ENCODE peak calls at places on chromosomes 3 and 15, in six cellular contexts. One of them, this sample, is unnamed.
A peak's percentile ranks its signal among the peaks of the same experiment; 100 is the strongest.

GRCh38 chr3:149576071-149576564 is 81.7 kb downstream of the WWTR1 start:
- DNase-seq in activated T-cell treated with anti-CD3 and anti-CD28 coated beads, Interleukin-2, amount 50 U/mL, for 4 hours: no peak
- DNase-seq in GM23248: peak; percentile 97
- DNase-seq in CD4-positive, alpha-beta memory T cell: no peak
- DNase-seq in BJ: peak; percentile 90
- DNase-seq in breast epithelium: no peak
- DNase-seq in this sample: no peak

GRCh38 chr3:184284696-184285095 is 8.9 kb downstream of the ECE2 start:
- DNase-seq in BJ: no peak
- DNase-seq in activated T-cell treated with anti-CD3 and anti-CD28 coated beads, Interleukin-2, amount 50 U/mL, for 4 hours: no peak
- DNase-seq in GM23248: peak; percentile 79
- DNase-seq in CD4-positive, alpha-beta memory T cell: no peak
- DNase-seq in breast epithelium: no peak
- DNase-seq in this sample: no peak

GRCh38 chr15:63440756-63441155 is 59.1 kb upstream of the CA12 start:
- DNase-seq in BJ: no peak
- DNase-seq in GM23248: no peak
- DNase-seq in CD4-positive, alpha-beta memory T cell: peak; percentile 41
- DNase-seq in activated T-cell treated with anti-CD3 and anti-CD28 coated beads, Interleukin-2, amount 50 U/mL, for 4 hours: no peak
- DNase-seq in breast epithelium: no peak
- DNase-seq in this sample: no peak

GRCh38 chr3:143763568-143764162 is 84.6 kb downstream of the SLC9A9 start:
- DNase-seq in GM23248: peak; percentile 58
- DNase-seq in activated T-cell treated with anti-CD3 and anti-CD28 coated beads, Interleukin-2, amount 50 U/mL, for 4 hours: no peak
- DNase-seq in breast epithelium: no peak
- DNase-seq in CD4-positive, alpha-beta memory T cell: no peak
- DNase-seq in BJ: no peak
- DNase-seq in this sample: no peak

GRCh38 chr3:25428003-25428861 is at the start of gene RARB:
- DNase-seq in activated T-cell treated with anti-CD3 and anti-CD28 coated beads, Interleukin-2, amount 50 U/mL, for 4 hours: no peak
- DNase-seq in breast epithelium: peak; percentile 64
- DNase-seq in BJ: peak; percentile 81
- DNase-seq in GM23248: peak; percentile 86
- DNase-seq in CD4-positive, alpha-beta memory T cell: no peak
- DNase-seq in this sample: peak; percentile 79

GRCh38 chr3:119973276-119973675 is 121.0 kb downstream of the GSK3B start:
- DNase-seq in CD4-positive, alpha-beta memory T cell: no peak
- DNase-seq in activated T-cell treated with anti-CD3 and anti-CD28 coated beads, Interleukin-2, amount 50 U/mL, for 4 hours: no peak
- DNase-seq in GM23248: no peak
- DNase-seq in BJ: no peak
- DNase-seq in breast epithelium: no peak
- DNase-seq in this sample: no peak

GRCh38 chr15:39747326-39747725 is 35.3 kb downstream of the FSIP1 start:
- DNase-seq in GM23248: peak; percentile 81
- DNase-seq in activated T-cell treated with anti-CD3 and anti-CD28 coated beads, Interleukin-2, amount 50 U/mL, for 4 hours: no peak
- DNase-seq in breast epithelium: no peak
- DNase-seq in CD4-positive, alpha-beta memory T cell: no peak
- DNase-seq in BJ: no peak
- DNase-seq in this sample: no peak

GRCh38 chr3:107236661-107237375 is 140.4 kb upstream of the CCDC54 start:
- DNase-seq in breast epithelium: no peak
- DNase-seq in BJ: no peak
- DNase-seq in activated T-cell treated with anti-CD3 and anti-CD28 coated beads, Interleukin-2, amount 50 U/mL, for 4 hours: no peak
- DNase-seq in CD4-positive, alpha-beta memory T cell: no peak
- DNase-seq in GM23248: no peak
- DNase-seq in this sample: no peak

GRCh38 chr3:166472015-166472414 is 634.8 kb upstream of the BCHE start:
- DNase-seq in activated T-cell treated with anti-CD3 and anti-CD28 coated beads, Interleukin-2, amount 50 U/mL, for 4 hours: no peak
- DNase-seq in CD4-positive, alpha-beta memory T cell: no peak
- DNase-seq in BJ: no peak
- DNase-seq in breast epithelium: no peak
- DNase-seq in GM23248: no peak
- DNase-seq in this sample: no peak

GRCh38 chr3:187952849-187953248 is 201.1 kb upstream of the LPP start:
- DNase-seq in CD4-positive, alpha-beta memory T cell: no peak
- DNase-seq in breast epithelium: no peak
- DNase-seq in BJ: no peak
- DNase-seq in activated T-cell treated with anti-CD3 and anti-CD28 coated beads, Interleukin-2, amount 50 U/mL, for 4 hours: no peak
- DNase-seq in GM23248: peak; percentile 8
- DNase-seq in this sample: no peak

GRCh38 chr3:193498195-193498594 is 56.5 kb downstream of the ATP13A4 start:
- DNase-seq in CD4-positive, alpha-beta memory T cell: no peak
- DNase-seq in BJ: no peak
- DNase-seq in activated T-cell treated with anti-CD3 and anti-CD28 coated beads, Interleukin-2, amount 50 U/mL, for 4 hours: no peak
- DNase-seq in breast epithelium: no peak
- DNase-seq in GM23248: no peak
- DNase-seq in this sample: no peak

GRCh38 chr3:187986514-187986934 is 167.4 kb upstream of the LPP start:
- DNase-seq in BJ: peak; percentile 63
- DNase-seq in CD4-positive, alpha-beta memory T cell: no peak
- DNase-seq in activated T-cell treated with anti-CD3 and anti-CD28 coated beads, Interleukin-2, amount 50 U/mL, for 4 hours: peak; percentile 38
- DNase-seq in breast epithelium: no peak
- DNase-seq in GM23248: peak; percentile 96
- DNase-seq in this sample: no peak

GRCh38 chr3:76383781-76384180 is 598.4 kb upstream of the ZNF717 start:
- DNase-seq in CD4-positive, alpha-beta memory T cell: no peak
- DNase-seq in activated T-cell treated with anti-CD3 and anti-CD28 coated beads, Interleukin-2, amount 50 U/mL, for 4 hours: no peak
- DNase-seq in breast epithelium: no peak
- DNase-seq in BJ: no peak
- DNase-seq in GM23248: no peak
- DNase-seq in this sample: no peak

GRCh38 chr3:25453521-25454410 is 25.7 kb downstream of the RARB start:
- DNase-seq in breast epithelium: no peak
- DNase-seq in activated T-cell treated with anti-CD3 and anti-CD28 coated beads, Interleukin-2, amount 50 U/mL, for 4 hours: no peak
- DNase-seq in CD4-positive, alpha-beta memory T cell: no peak
- DNase-seq in GM23248: peak; percentile 82
- DNase-seq in BJ: peak; percentile 39
- DNase-seq in this sample: no peak